ENCODE peak calls at places on chromosome 18, in nine cellular contexts. Y, R, B, E, T, S, P, A and O are unnamed samples.

GRCh38 chr18:2281523-2282199 is 289.6 kb downstream of the METTL4 start:
- DNase-seq in S (no peak), T (no peak), B (no peak), P (no peak), Y (no peak), E (no peak), A (no peak), R (no peak), O (no peak)

GRCh38 chr18:32911660-32912284 is 138.9 kb upstream of the KLHL14 start:
- DNase-seq in B (no peak), E (peak; percentile 90), P (peak; percentile 4), T (no peak), A (peak; percentile 37), R (no peak), S (no peak), Y (no peak), O (no peak)

GRCh38 chr18:12245793-12246135 is 8.4 kb upstream of the CIDEA start:
- DNase-seq in A (no peak), R (no peak), S (no peak), B (no peak), Y (no peak), P (no peak), E (no peak), T (no peak), O (no peak)

GRCh38 chr18:29840101-29840500 is 1202.4 kb downstream of the DSC3 start:
- DNase-seq in Y (peak; percentile 44), B (no peak), P (peak; percentile 67), A (peak; percentile 59), S (no peak), E (peak; percentile 81), T (peak; percentile 46), R (no peak), O (no peak)

GRCh38 chr18:37253424-37254255 is 312.0 kb downstream of the CELF4 start:
- DNase-seq in P (no peak), R (no peak), S (no peak), A (peak; percentile 10), T (no peak), B (no peak), E (no peak), Y (no peak), O (no peak)

GRCh38 chr18:48363167-48363566 is 46.0 kb downstream of the ZBTB7C start:
- DNase-seq in E (no peak), R (no peak), A (no peak), P (no peak), Y (no peak), S (peak; percentile 47), T (no peak), B (no peak), O (no peak)

GRCh38 chr18:34039194-34039593 is 185.5 kb downstream of the NOL4 start:
- DNase-seq in R (no peak), S (no peak), P (no peak), T (no peak), A (no peak), Y (no peak), E (no peak), B (no peak), O (no peak)

GRCh38 chr18:35389095-35389618 is 12.0 kb upstream of the ZNF396 start:
- DNase-seq in B (no peak), S (no peak), T (no peak), R (no peak), A (no peak), E (peak; percentile 65), P (peak; percentile 68), Y (peak; percentile 76), O (no peak)

GRCh38 chr18:57586243-57587049 is at the start of gene FECH:
- DNase-seq in P (peak; percentile 71), E (peak; percentile 55), A (peak; percentile 35), T (no peak), R (peak; percentile 91), S (peak; percentile 89), B (peak; percentile 91), Y (peak; percentile 79), O (peak; percentile 39)

GRCh38 chr18:38961880-38962279 is 1396.3 kb upstream of the CELF4 start:
- DNase-seq in A (no peak), T (no peak), B (no peak), Y (no peak), E (no peak), R (no peak), S (no peak), P (no peak), O (no peak)

GRCh38 chr18:8635087-8635486 is 25.9 kb downstream of the RAB12 start:
- DNase-seq in S (no peak), T (no peak), A (no peak), R (no peak), P (peak; percentile 56), B (no peak), E (peak; percentile 55), Y (peak; percentile 71), O (no peak)

GRCh38 chr18:6874316-6874715 is 144.8 kb downstream of the ARHGAP28 start:
- DNase-seq in P (peak; percentile 13), Y (peak; percentile 25), S (no peak), T (no peak), A (no peak), R (no peak), B (no peak), E (no peak), O (no peak)
- TF ChIP-seq CTCF in P (peak; percentile 44), Y (peak; percentile 4), S (no peak), T (no peak), A (no peak), R (peak; percentile 19), B (no peak), E (peak; percentile 5), O (no peak)

DNA sequence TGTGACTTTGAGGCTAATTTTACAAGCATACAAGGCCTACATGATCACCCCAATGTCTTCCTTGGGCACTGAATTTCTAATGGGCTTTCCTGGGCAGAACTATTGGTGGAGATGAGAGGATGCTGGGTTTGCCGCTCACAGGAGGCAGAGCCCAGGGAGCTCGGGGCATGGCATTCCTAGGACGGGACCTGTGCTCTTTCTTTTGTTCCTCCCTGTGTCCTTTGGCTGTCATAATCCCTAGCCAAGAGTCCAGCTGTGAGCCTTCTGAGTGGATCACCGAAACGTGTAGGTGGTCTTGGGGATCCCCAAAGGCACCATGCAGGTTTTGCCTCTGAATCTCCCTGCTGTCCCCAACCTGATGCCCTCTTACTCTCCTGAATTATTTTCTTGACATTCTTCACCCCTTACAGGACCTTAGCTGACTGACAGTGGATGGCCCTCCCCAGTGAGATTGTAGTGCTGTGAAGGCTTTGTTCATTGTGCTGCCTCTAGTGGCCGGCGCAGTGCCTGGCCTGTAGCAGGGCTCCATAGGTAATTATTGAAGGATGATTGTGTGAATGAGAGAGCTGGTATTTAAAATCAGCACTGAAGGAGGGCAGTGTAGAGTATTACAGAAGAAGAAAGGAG is 221.9 kb downstream of the ZNF407 start:
- DNase-seq in P (no peak), B (no peak), E (no peak), R (no peak), Y (no peak), S (no peak), A (no peak), T (no peak), O (no peak)
- TF ChIP-seq CTCF in P (peak; percentile 26), B (no peak), E (peak; percentile 46), R (peak; percentile 38), Y (peak; percentile 53), S (no peak), A (peak; percentile 46), T (peak; percentile 70), O (no peak)

DNA sequence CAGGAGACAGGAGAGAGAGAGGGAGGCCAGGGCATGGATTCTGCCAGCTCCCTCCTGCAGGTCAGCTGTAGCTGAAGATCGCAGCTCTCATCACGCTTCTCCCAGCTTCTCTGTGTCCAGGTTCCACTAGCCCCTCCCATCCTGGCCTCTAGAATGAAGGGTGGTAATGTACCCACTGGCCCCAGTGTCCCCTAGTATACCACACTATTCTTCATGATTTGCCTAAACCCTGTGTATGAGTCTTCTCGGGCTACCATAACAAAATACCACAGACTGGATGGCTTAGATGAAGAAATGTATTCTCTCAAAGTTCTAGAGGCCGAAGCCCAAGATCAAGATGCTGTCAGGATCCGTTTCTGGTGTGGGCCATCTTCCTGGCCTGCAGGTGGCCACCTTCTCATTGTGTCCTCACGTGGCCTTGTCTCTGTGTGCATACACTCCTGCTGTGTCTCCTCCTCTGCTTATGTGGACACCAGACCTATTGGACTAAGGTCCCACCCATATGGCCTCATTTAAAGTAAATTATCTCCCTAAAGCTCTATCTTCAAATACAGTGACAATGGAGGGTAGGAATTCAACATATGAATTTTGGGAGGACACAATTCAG is 77.3 kb downstream of the TNFRSF11A start:
- DNase-seq in Y (no peak), P (no peak), B (no peak), R (no peak), T (no peak), S (peak; percentile 40), A (no peak), E (no peak), O (no peak)
- TF ChIP-seq CTCF in Y (no peak), P (no peak), B (no peak), R (no peak), T (no peak), S (no peak), A (no peak), E (no peak), O (no peak)

DNA sequence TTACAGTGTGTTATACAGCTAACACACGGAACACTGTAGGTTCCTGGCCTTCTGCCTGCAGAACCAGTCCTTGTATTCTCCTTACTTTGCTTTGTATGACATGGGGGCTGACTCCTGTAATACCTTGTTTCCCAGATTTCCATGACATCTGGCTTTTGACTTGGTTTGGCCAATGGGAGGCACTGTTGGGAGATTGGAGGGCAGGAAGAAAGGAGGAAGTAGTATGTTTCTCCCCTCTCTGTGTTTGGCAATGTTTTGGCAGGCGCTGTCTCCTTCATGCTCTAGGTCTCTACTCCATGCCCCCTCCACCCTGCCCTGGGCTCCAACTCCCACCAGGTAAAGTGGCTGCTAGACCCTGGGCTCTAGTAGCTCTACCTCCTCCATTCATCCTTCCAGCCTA is 331.1 kb upstream of the SLC14A2 start:
- DNase-seq in B (no peak), Y (no peak), E (no peak), T (no peak), A (no peak), P (no peak), S (no peak), R (no peak), O (no peak)
- TF ChIP-seq CTCF in B (no peak), Y (no peak), E (no peak), T (no peak), A (no peak), P (no peak), S (no peak), R (no peak), O (no peak)

DNA sequence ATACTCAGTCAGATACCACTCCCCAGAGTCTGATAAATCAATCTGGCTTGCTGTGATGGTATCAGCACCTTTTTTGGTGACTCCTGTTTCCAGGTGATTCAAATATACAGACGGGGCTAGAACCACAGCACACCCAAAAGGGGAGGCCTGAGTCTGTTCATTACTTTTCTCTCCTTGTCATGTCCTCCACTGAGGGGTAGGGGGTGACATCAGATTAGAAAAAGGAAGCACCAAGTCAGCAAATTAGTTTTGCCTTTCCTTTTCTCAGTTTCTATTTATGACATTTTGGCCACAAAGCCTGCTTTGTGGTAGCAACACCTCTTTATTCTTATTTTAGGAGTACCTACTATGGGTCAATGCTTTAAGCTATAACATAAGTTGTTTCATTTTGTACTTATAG is 127.4 kb downstream of the CCDC102B start:
- DNase-seq in T (no peak), Y (peak; percentile 12), R (no peak), A (no peak), P (no peak), E (peak; percentile 19), B (no peak), S (no peak), O (no peak)
- TF ChIP-seq CTCF in T (no peak), Y (peak; percentile 8), R (peak; percentile 45), A (no peak), P (peak; percentile 23), E (peak; percentile 37), B (peak; percentile 10), S (no peak), O (no peak)